ENCODE peak calls at places on chromosomes 12 and 14, in nine cellular contexts. D is left ventricle myocardium inferior; K is OCI-LY7; S is A549; O is skeletal muscle cell; A is ecto neural progenitor cell; P is AG09319; G is naive thymus-derived CD4-positive, alpha-beta T cell; H is IMR-90. R is an unnamed sample.

GRCh38 chr12:52217223-52217622 is 15.8 kb upstream of the KRT7 start:
- DNase-seq in D (peak), K (no peak), S (no peak), O (no peak), A (no peak), P (no peak), G (no peak), H (no peak), R (no peak)

GRCh38 chr12:96652870-96653269 is 163.5 kb downstream of the CFAP54 start:
- DNase-seq in D (no peak), K (no peak), S (no peak), O (no peak), A (no peak), P (no peak), G (no peak), H (no peak), R (no peak)

GRCh38 chr12:101857043-101857558 is 20.3 kb upstream of the DRAM1 start:
- DNase-seq in D (no peak), K (no peak), S (no peak), O (peak), A (no peak), P (peak), G (no peak), H (peak), R (peak)

GRCh38 chr14:77305696-77306095 is 15.0 kb downstream of the POMT2 start:
- DNase-seq in D (no peak), K (no peak), S (no peak), O (no peak), A (no peak), P (no peak), G (no peak), H (no peak), R (no peak)

GRCh38 chr12:46372852-46373302 is 304 bp upstream of the SLC38A2 start:
- DNase-seq in D (no peak), K (no peak), S (no peak), O (no peak), A (no peak), P (no peak), G (no peak), H (no peak), R (no peak)

GRCh38 chr12:85968606-85969005 is 94.5 kb downstream of the NTS start:
- DNase-seq in D (no peak), K (no peak), S (no peak), O (no peak), A (no peak), P (no peak), G (no peak), H (no peak), R (no peak)

GRCh38 chr12:49489154-49489553 is 49.7 kb upstream of the KCNH3 start:
- DNase-seq in D (no peak), K (no peak), S (no peak), O (no peak), A (no peak), P (no peak), G (no peak), H (no peak), R (no peak)

GRCh38 chr12:105219261-105220018 is 16.5 kb downstream of the APPL2 start:
- DNase-seq in D (no peak), K (no peak), S (no peak), O (no peak), A (no peak), P (no peak), G (no peak), H (no peak), R (no peak)

GRCh38 chr14:73239463-73240241 is 2.3 kb downstream of the PAPLN start:
- DNase-seq in D (peak), K (no peak), S (no peak), O (no peak), A (peak), P (no peak), G (no peak), H (peak), R (no peak)

GRCh38 chr14:24177928-24178327 is 6.0 kb downstream of the REC8 start:
- DNase-seq in D (no peak), K (no peak), S (no peak), O (no peak), A (no peak), P (no peak), G (no peak), H (no peak), R (no peak)

GRCh38 chr12:28443337-28443736 is 253.1 kb downstream of the CCDC91 start:
- DNase-seq in D (no peak), K (no peak), S (no peak), O (no peak), A (no peak), P (peak), G (no peak), H (no peak), R (no peak)

GRCh38 chr14:68749487-68750475 is 43.1 kb downstream of the ZFP36L1 start:
- DNase-seq in D (no peak), K (no peak), S (no peak), O (peak), A (no peak), P (no peak), G (no peak), H (peak), R (no peak)